ENCODE peak calls at places on chromosomes 1 and 21, in four cellular contexts. P, U, J and N are unnamed samples.

GRCh38 chr1:10692401-10693021 is 103.9 kb downstream of the CASZ1 start:
- DNase-seq in P (no peak), U (no peak), J (peak; percentile 69), N (no peak)

GRCh38 chr1:154742586-154742985 is 127.5 kb downstream of the KCNN3 start:
- DNase-seq in P (no peak), U (no peak), J (no peak), N (no peak)

GRCh38 chr1:240712014-240712731 is 100.2 kb upstream of the GREM2 start:
- DNase-seq in P (peak; percentile 81), U (no peak), J (no peak), N (no peak)

GRCh38 chr21:38985423-38986378 is 180.0 kb downstream of the ETS2 start:
- DNase-seq in P (peak; percentile 93), U (peak; percentile 12), J (peak; percentile 94), N (no peak)

GRCh38 chr1:220652995-220653394 is 37.2 kb upstream of the C1orf115 start:
- DNase-seq in P (no peak), U (no peak), J (no peak), N (no peak)

GRCh38 chr1:2391034-2391384 is 345 bp downstream of the MORN1 start:
- DNase-seq in P (no peak), U (no peak), J (peak; percentile 89), N (no peak)

GRCh38 chr1:11690669-11691301 is 725 bp upstream of the DRAXIN start:
- DNase-seq in P (no peak), U (no peak), J (peak; percentile 59), N (no peak)

GRCh38 chr1:11882814-11883538 is 24.2 kb upstream of the NPPB start:
- DNase-seq in P (no peak), U (no peak), J (peak; percentile 98), N (no peak)

GRCh38 chr1:76410499-76410898 is 336.0 kb downstream of the ST6GALNAC3 start:
- DNase-seq in P (no peak), U (no peak), J (no peak), N (no peak)

GRCh38 chr1:166947398-166948043 is 27.8 kb downstream of the ILDR2 start:
- DNase-seq in P (peak; percentile 28), U (no peak), J (peak; percentile 22), N (peak; percentile 24)

GRCh38 chr1:100759188-100759587 is 39.6 kb downstream of the VCAM1 start:
- DNase-seq in P (no peak), U (no peak), J (no peak), N (no peak)

GRCh38 chr1:201258763-201259230 is 24.5 kb upstream of the PKP1 start:
- DNase-seq in P (no peak), U (no peak), J (no peak), N (no peak)

GRCh38 chr1:56285554-56286402 is 293.6 kb downstream of the PLPP3 start:
- DNase-seq in P (no peak), U (no peak), J (no peak), N (peak; percentile 69)

GRCh38 chr1:89454845-89455521 is 69.6 kb upstream of the LRRC8B start:
- DNase-seq in P (peak; percentile 44), U (no peak), J (peak; percentile 42), N (peak; percentile 58)

GRCh38 chr1:97898948-97899347 is 21.9 kb downstream of the DPYD start:
- DNase-seq in P (peak; percentile 36), U (no peak), J (no peak), N (no peak)

GRCh38 chr1:244435562-244436205 is 16.0 kb downstream of the ADSS2 start:
- DNase-seq in P (peak; percentile 71), U (no peak), J (no peak), N (peak; percentile 82)

GRCh38 chr1:109542657-109543056 is 3.0 kb downstream of the GPR61 start:
- DNase-seq in P (no peak), U (no peak), J (no peak), N (no peak)

GRCh38 chr1:64077281-64077940 is 126.0 kb upstream of the UBE2U start:
- DNase-seq in P (no peak), U (no peak), J (no peak), N (no peak)

GRCh38 chr1:102742426-102742825 is 365.9 kb downstream of the COL11A1 start:
- DNase-seq in P (peak; percentile 3), U (no peak), J (no peak), N (no peak)

GRCh38 chr1:161190962-161191521 is 7.8 kb downstream of the ADAMTS4 start:
- DNase-seq in P (no peak), U (no peak), J (no peak), N (no peak)

DNA sequence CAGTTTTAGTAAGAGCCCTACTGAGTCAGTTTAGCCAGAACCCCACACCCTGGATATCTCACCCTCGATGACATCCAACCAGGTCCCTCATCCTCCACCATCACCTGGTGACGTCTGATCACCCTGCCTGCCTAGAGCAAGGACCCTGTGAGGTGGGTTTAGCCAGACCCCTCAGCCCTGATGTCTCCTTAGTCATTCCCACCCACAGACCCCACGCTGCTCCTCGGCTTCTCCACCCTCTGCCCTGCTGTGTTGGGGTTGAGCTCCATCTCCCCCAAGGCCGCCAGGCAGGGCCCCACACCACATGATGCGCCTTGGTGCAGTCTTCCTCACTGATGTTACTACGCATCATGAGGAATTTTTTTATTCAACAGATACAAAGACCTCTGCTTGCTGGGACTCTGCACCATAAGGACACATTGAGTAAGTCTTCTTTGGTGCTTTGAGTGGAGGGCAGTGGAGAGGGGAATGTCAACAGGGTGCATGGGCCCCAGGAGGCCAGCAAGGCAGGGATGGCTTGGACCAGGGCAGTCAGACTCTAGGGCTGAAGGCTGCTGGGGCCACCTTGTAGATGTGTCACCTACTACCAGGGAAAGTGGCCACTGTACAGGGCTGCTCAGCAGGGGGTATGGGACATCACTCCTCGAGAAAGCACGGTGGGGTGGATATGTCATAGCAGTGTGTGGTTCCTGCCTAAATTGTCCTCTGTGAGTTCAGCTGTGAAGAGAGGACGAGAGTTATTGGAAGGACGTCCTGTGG is 1.6 kb upstream of the IBA57 start:
- DNase-seq in P (no peak), U (no peak), J (no peak), N (no peak)
- H3K9ac ChIP-seq in P (no peak overlapping the region), U (no peak overlapping the region), J (no peak overlapping the region), N (no peak overlapping the region)

GRCh38 chr1:9374748-9375345 is 82.2 kb downstream of the SPSB1 start:
- DNase-seq in P (no peak), U (no peak), J (no peak), N (no peak)
- H3K4me3 ChIP-seq in P (no peak overlapping the region), U (no peak overlapping the region), J (no peak overlapping the region), N (no peak overlapping the region)

DNA sequence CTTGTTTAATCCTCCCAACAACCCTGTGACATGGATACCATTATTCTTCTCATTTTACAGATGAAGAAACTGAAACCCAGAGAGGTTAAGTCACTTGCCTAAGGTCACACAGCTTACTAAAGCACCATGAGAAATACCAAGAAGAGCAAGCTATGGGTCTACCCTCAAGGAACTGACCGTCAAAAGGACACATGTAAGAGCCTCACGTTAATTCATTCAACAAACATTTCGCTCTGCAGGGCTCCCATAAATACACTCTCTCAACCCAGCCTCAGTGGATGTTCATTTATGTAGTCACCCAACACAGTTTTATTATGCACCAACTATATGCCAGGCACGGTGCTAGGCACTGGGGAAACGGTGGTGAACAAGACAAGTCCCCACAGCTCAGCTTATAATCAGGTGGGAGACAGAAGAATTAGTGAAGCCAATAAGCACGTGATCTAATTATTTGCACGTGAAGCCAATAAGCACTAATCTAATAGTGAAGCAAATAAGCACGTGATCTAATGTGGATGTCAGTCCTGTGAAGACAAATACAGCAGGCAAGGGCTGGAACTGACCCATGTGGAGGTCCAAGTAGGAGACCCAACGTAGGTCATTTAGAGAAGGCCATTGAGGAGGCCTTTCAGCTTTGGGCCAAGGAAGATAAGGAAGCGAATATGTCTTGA is 52.1 kb upstream of the ZBTB40 start:
- DNase-seq in P (no peak), U (no peak), J (no peak), N (no peak)
- TF ChIP-seq FOS in P (no peak), U (no peak), J (no peak), N (no peak)

GRCh38 chr1:43978551-43979260 is at the start of gene B4GALT2:
- DNase-seq in P (no peak), U (no peak), J (peak; percentile 91), N (peak; percentile 24)

GRCh38 chr1:43976890-43977289 is 2.1 kb upstream of the B4GALT2 start:
- DNase-seq in P (no peak), U (no peak), J (no peak), N (no peak)

GRCh38 chr1:43977376-43978263 is 1.4 kb upstream of the B4GALT2 start:
- DNase-seq in P (no peak), U (no peak), J (no peak), N (no peak)

GRCh38 chr1:43979261-43979527 is 184 bp downstream of the B4GALT2 start:
- DNase-seq in P (no peak), U (no peak), J (no peak), N (no peak)

DNA sequence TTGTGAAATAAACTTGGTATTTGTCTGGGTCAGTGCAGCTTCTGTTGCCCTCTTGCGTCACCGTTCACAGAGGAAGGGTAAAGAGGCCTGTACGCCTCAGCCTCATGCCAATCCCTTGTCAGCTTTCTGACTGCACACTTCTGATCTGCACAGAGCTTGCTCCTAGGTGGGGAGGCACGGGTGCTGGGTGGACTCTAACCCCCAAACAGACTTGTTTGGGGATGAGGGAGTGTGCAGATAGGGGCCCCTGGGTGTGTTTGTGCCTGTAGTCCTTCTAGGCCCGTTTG is 803 bp upstream of the B4GALT2 start:
- DNase-seq in P (no peak), U (no peak), J (no peak), N (no peak)
- H3K9ac ChIP-seq in P (peak overlapping the region; percentile 89), U (no peak overlapping the region), J (peak overlapping the region; percentile 62), N (no peak overlapping the region)